ENCODE peak calls at places on chromosomes 7 and 10, in five cellular contexts. U is left ventricle myocardium inferior, Y is breast epithelium, G is cardiac muscle cell, E is dorsolateral prefrontal cortex. J is an unnamed sample.

GRCh38 chr7:5553298-5553877 is 129.8 kb upstream of the TNRC18 start:
- DNase-seq in U (no peak), Y (no peak), G (peak), E (no peak), J (no peak)

GRCh38 chr7:1513657-1514095 is 9.5 kb upstream of the INTS1 start:
- DNase-seq in U (peak), Y (no peak), G (peak), E (peak), J (no peak)

GRCh38 chr10:113073549-113074189 is 123.6 kb downstream of the TCF7L2 start:
- DNase-seq in U (peak), Y (peak), G (no peak), E (no peak), J (no peak)

GRCh38 chr10:99844433-99844955 is 62.1 kb downstream of the ABCC2 start:
- DNase-seq in U (no peak), Y (no peak), G (no peak), E (no peak), J (no peak)

GRCh38 chr10:33234779-33235178 is 99.7 kb downstream of the NRP1 start:
- DNase-seq in U (no peak), Y (no peak), G (peak), E (no peak), J (no peak)

GRCh38 chr10:117553171-117553814 is 10.7 kb downstream of the EMX2 start:
- DNase-seq in U (no peak), Y (no peak), G (no peak), E (no peak), J (no peak)

GRCh38 chr10:87860156-87860795 is 3.1 kb downstream of the KLLN start:
- DNase-seq in U (no peak), Y (no peak), G (peak), E (no peak), J (no peak)

GRCh38 chr7:100021297-100021696 is 5.9 kb downstream of the ZKSCAN1 start:
- DNase-seq in U (no peak), Y (no peak), G (no peak), E (no peak), J (no peak)

GRCh38 chr7:120168066-120168465 is 104.9 kb upstream of the KCND2 start:
- DNase-seq in U (no peak), Y (no peak), G (no peak), E (no peak), J (no peak)

GRCh38 chr7:94396044-94396443 is 1.3 kb downstream of the COL1A2 start:
- DNase-seq in U (no peak), Y (no peak), G (no peak), E (no peak), J (no peak)
- H3K4me3 ChIP-seq in U (peak), Y (peak), G (no peak), E (no peak), J (peak)

DNA sequence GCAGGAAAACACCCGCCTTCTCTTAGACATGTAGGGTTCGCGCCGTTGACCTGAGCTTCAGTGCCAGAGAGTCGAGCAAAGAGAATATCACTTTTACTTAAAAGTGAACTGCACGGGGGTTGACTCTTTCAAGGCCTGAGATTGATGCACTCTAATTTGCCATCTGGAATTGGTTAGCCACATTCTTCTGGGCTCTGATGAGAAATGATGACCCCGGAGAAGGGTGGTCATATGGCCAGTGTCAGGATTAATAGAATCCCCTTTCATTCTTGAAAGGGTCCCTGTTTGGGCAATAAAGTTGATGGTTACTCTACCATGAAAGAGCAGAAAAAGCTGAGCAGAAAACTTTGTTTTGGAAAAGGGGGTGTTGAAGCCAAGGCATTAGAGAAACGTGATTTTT is 31.2 kb downstream of the GRK5 start:
- DNase-seq in U (no peak), Y (no peak), G (no peak), E (no peak), J (no peak)
- TF ChIP-seq CTCF in U (no peak), Y (no peak), G (no peak), E (no peak), J (no peak)

GRCh38 chr10:6701289-6701688 is 121.2 kb upstream of the PRKCQ start:
- DNase-seq in U (no peak), Y (no peak), G (no peak), E (no peak), J (no peak)
- H3K4me3 ChIP-seq in U (no peak), Y (no peak), G (no peak), E (no peak), J (no peak)

DNA sequence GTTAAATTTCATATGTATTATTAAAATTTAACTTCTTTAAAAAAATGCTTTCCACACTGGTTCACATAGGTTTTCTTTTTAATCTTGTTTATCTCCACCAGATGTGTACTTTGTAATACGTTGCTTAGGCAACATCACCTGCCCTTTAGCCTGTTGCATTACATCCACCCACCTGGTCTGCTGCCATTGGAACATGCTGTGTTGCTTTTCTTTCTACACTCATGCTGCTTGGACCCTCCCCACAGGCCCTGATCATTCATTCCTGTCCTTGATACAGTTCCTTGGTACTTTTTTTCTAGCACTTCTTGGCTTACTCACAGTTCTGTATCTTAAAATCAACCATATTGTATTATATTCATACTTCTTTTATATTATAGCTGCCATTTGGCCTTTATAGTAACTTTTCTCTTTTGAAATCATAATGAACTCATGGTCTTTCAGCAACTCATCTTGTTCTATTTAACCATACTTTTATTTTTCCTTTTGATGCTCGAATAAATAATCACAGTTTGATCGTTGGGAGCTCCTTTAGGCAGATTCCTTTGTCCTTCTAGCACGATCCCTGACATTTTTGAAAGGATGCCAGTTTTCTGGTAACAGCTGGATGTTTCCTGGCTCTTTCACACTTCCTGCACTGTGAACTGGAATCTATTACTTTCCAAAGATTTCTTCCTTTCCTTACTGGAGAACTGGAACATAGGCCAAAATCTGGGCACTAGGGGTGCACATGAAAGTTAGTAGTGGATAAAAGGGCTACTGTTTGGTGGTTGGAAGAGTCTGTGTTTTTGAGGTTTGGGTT is 125.0 kb downstream of the CDK14 start:
- DNase-seq in U (no peak), Y (no peak), G (no peak), E (no peak), J (no peak)
- TF ChIP-seq CTCF in U (no peak), Y (no peak), G (no peak), E (no peak), J (no peak)

GRCh38 chr10:93515963-93516450 is 19.6 kb downstream of the CEP55 start:
- DNase-seq in U (no peak), Y (no peak), G (no peak), E (no peak), J (no peak)

GRCh38 chr10:93513091-93513490 is 16.7 kb downstream of the CEP55 start:
- DNase-seq in U (no peak), Y (no peak), G (no peak), E (no peak), J (no peak)

GRCh38 chr10:93512565-93512964 is 16.2 kb downstream of the CEP55 start:
- DNase-seq in U (no peak), Y (no peak), G (no peak), E (no peak), J (no peak)

GRCh38 chr10:93514496-93514895 is 18.1 kb downstream of the CEP55 start:
- DNase-seq in U (no peak), Y (no peak), G (no peak), E (no peak), J (no peak)

DNA sequence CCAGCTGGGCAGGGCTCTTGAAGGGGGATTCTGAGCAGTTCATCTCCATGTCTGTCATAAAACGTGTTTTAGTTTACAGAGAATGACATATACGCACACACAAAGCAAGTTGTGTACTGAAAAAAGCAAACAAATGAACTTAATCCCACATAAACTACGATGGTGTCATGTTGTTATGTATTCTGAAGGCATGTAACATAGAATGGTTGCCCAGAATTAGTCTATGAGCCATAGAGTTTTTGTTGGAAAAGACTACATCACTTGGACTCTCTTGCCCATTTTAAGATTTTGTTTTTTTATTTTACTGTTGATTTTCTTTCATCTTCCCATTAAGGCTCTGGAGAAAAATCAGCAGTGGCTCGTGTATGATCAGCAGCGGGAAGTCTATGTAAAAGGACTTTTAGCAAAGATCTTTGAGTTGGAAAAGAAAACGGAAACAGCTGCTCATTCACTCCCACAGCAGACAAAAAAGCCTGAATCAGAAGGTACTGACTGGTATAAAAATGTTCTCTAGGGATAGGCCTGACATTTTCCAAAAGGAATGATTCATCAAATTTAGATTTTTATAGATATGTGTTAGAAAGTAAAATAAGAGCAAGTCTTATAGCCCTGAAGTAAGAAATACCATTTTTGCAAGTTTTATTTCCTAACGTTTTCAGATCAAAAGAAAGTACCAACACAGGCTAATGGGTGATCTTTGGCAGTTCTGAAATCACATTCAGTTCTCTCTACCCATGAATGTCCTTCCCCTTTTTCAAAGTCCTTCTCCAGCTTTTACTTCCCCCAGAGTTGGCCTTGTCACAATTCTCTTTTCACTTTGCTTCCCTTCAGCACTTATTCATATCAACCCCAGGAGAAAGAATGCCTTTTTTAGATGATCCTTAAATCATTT is 18.9 kb downstream of the CEP55 start:
- DNase-seq in U (no peak), Y (no peak), G (no peak), E (peak), J (no peak)
- H3K4me3 ChIP-seq in U (no peak), Y (no peak), G (no peak), E (no peak), J (no peak)